ENCODE peak calls at places on chromosomes 6 and 20, in six cellular contexts. Q is transverse colon, G is GM23338, J is prostate gland, I is left ventricle myocardium inferior, U is right cardiac atrium. B is an unnamed sample. For H3K4me1, the result is how much of the 10 kb centered on the place peaks cover.

GRCh38 chr6:119881416-119881815 is 531.9 kb upstream of the MAN1A1 start:
- DNase-seq in J (no peak), I (no peak), G (no peak), U (no peak), Q (no peak), B (no peak)

GRCh38 chr6:45226081-45226480 is 102.0 kb upstream of the RUNX2 start:
- DNase-seq in I (no peak), Q (no peak), J (no peak), U (no peak), G (no peak), B (no peak)

GRCh38 chr6:170076466-170077165 is 214.3 kb downstream of the DLL1 start:
- DNase-seq in J (no peak), G (no peak), I (no peak), U (no peak), Q (peak), B (peak)

GRCh38 chr6:110196874-110197273 is 16.6 kb downstream of the CDC40 start:
- DNase-seq in Q (no peak), J (no peak), I (no peak), G (no peak), U (no peak), B (no peak)

GRCh38 chr6:148223424-148223842 is 119.2 kb upstream of the SASH1 start:
- DNase-seq in G (no peak), J (no peak), I (no peak), U (no peak), Q (no peak), B (no peak)

GRCh38 chr6:20211037-20211940 is 980 bp downstream of the MBOAT1 start:
- DNase-seq in J (peak), Q (peak), G (peak), I (no peak), U (no peak), B (no peak)

GRCh38 chr6:169530762-169531143 is 171.1 kb downstream of the WDR27 start:
- DNase-seq in Q (no peak), G (no peak), U (no peak), I (no peak), J (no peak), B (no peak)

GRCh38 chr20:3239026-3239866 is at the start of gene SLC4A11:
- DNase-seq in Q (peak), J (peak), U (peak), G (peak), I (peak), B (peak)

GRCh38 chr6:98486052-98486451 is 348.3 kb upstream of the POU3F2 start:
- DNase-seq in Q (no peak), U (no peak), I (no peak), G (peak), J (no peak), B (no peak)

GRCh38 chr6:25951296-25952032 is 11.1 kb upstream of the TRIM38 start:
- DNase-seq in Q (no peak), G (no peak), I (no peak), U (no peak), J (no peak), B (no peak)

DNA sequence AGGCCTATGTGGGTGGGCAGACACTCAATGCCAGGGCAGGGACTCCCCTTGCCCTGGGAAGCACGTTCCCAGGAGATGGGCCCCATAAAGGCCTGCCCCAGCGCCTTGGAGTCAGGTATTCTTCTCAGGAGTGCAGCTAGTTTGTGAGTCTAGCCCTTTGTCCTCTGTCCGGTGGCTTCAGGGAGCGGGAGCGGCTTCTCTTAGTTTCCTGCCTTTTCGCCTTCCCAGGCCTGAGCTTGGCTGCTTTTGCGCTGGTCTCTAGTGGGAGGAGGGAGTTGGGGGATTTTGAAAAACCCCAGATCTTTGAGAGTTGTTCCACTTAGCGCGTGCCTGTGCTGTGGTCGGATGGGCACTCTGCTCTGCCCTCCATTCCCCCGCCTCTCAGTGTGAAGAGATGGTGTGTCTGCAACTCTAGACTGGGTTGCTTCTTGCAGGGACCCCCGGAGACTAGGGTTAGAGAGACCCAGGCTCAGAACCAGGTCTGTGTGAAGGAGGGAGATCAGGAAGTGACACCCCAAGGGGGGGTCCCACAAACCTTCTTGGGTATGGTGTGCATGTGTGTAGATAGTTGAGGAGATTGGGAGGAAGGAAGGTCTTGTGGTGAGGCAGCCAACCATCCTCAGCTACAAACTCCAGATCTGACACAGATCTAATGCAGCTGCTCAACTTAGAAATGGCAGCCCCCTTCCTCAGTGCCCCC is 1.3 kb downstream of the PLCG1 start:
- DNase-seq in I (no peak), G (peak), Q (peak), J (no peak), U (no peak), B (peak)
- H3K4me3 ChIP-seq in I (peak), G (peak), Q (peak), J (peak), U (peak), B (peak)

GRCh38 chr6:15408008-15408407 is 162.1 kb downstream of the JARID2 start:
- DNase-seq in J (no peak), U (no peak), I (no peak), G (no peak), Q (no peak), B (no peak)

GRCh38 chr6:15409301-15410125 is 163.6 kb downstream of the JARID2 start:
- DNase-seq in Q (no peak), U (no peak), G (no peak), J (no peak), I (no peak), B (no peak)

GRCh38 chr6:15410126-15410391 is 164.2 kb downstream of the JARID2 start:
- DNase-seq in Q (no peak), U (no peak), G (no peak), J (no peak), I (no peak), B (no peak)

GRCh38 chr6:15410752-15411151 is 164.9 kb downstream of the JARID2 start:
- DNase-seq in I (no peak), G (no peak), J (no peak), Q (no peak), U (no peak), B (no peak)

GRCh38 chr6:15408758-15409157 is 162.9 kb downstream of the JARID2 start:
- DNase-seq in G (no peak), U (no peak), J (no peak), Q (no peak), I (no peak), B (no peak)
- H3K4me1 ChIP-seq in G (half or more), U (under half), J (under half), Q (under half), I (half or more), B (under half)

GRCh38 chr6:17588011-17588410 is 12.1 kb upstream of the FAM8A1 start:
- DNase-seq in I (no peak), G (no peak), Q (no peak), J (no peak), U (no peak), B (no peak)
- H3K27ac ChIP-seq in I (no peak), G (no peak), Q (peak), J (no peak), U (no peak), B (no peak)

DNA sequence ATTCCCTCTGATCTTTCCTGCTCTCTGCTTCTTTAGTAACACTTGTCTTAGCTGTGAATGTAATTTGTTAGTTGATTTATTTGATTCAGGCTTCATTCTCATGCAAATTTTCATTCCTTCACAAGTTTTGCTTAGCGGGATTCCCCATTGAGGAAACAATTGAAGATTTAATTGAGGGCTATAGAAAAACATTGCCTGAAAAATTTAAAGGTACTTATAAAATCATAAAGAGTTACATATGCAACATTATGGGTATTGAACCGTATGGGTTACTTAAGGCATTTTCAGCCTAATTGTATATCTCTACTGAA is 11.9 kb upstream of the ZSCAN9 start:
- DNase-seq in G (no peak), Q (no peak), I (no peak), J (no peak), U (no peak), B (no peak)
- H3K4me3 ChIP-seq in G (peak), Q (no peak), I (no peak), J (no peak), U (no peak), B (no peak)

DNA sequence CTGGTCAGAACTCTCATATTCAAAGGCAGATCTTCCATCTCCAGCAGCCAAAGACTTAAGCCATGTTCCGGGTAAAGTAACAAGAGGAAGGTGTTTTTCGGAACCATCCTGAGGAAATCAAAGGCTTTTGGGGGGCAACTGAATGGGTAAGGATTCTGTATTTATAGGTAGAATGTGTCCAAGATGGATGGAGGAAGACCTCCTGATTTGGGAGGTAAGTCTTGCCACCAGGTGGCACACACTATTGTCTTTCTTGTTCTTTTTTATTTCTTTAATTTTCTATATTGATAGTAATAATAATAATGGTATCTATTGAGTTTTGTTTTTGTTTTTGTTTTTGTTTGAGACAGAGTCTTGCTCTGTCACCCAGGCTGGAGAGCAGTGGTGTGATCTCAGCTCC is 53.0 kb upstream of the UBR2 start:
- DNase-seq in G (no peak), Q (no peak), I (no peak), U (no peak), J (no peak), B (no peak)
- H3K4me1 ChIP-seq in G (under half), Q (under half), I (under half), U (under half), J (under half), B (under half)

DNA sequence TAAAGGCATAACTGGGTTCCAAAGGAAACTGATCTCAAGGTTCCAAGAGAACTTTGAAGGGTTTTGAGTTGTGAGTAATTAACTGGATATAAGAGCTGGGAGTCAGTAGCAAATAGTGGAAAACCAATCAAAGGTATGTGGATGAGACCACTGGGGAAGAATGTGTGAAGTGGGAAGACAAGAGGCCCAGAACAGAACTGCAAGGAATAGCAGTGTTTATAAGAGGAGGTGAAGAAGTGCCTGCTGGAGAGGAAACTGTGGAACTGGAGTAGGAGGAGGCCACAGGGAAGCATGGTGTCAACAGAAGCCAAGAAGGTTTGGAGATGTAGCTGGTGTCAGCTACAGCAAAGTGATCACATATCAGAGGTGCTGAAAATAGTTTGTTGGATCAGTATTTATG is 18.7 kb upstream of the HDAC2 start:
- DNase-seq in I (no peak), Q (no peak), J (no peak), G (no peak), U (no peak), B (no peak)
- H3K27ac ChIP-seq in I (no peak), Q (no peak), J (no peak), G (no peak), U (no peak), B (no peak)

DNA sequence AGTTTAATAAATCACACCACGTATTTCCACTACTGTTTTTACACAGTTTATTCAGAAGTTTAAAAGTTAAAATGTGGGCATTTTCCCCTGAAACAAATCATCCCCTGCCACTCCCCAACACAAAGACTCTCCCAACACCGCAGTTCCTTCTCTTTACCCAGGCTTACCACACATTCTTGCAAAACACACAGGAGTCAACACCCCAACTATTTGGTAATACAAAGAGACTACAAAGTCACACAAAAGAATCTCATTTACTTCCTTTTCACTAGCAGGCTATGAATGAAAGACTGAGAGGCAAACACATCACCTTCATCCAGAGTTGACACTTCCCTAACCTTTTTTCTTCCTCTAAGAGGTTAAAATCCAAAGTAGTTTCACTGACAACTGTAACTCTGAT is 51.1 kb downstream of the KCTD20 start:
- DNase-seq in Q (no peak), U (no peak), I (no peak), J (no peak), G (peak), B (no peak)
- H3K4me3 ChIP-seq in Q (no peak), U (no peak), I (no peak), J (no peak), G (no peak), B (no peak)

GRCh38 chr6:42403415-42403814 is 48.3 kb downstream of the TRERF1 start:
- DNase-seq in J (no peak), U (no peak), G (no peak), Q (peak), I (no peak), B (no peak)

GRCh38 chr6:42405025-42405424 is 46.7 kb downstream of the TRERF1 start:
- DNase-seq in Q (no peak), J (no peak), U (no peak), G (peak), I (no peak), B (no peak)

GRCh38 chr6:42404494-42404893 is 47.2 kb downstream of the TRERF1 start:
- DNase-seq in J (no peak), G (peak), U (peak), I (no peak), Q (peak), B (no peak)

GRCh38 chr6:42402184-42402583 is 49.5 kb downstream of the TRERF1 start:
- DNase-seq in U (no peak), Q (no peak), I (no peak), J (no peak), G (no peak), B (no peak)

GRCh38 chr6:42403831-42404230 is 47.9 kb downstream of the TRERF1 start:
- DNase-seq in G (no peak), U (no peak), J (no peak), I (no peak), Q (no peak), B (no peak)
- H3K4me1 ChIP-seq in G (half or more), U (under half), J (under half), I (under half), Q (under half), B (under half)